ENCODE peak calls at places on chromosomes 2 and 18, in seven cellular contexts. Z is G401; B is stimulated activated CD8-positive, alpha-beta memory T cell treated with anti-CD3 and anti-CD28 coated beads, Interleukin-15, amount 100 ng/mL, for 1 hour; K is SK-MEL-5; M is hippocampal formation; A is GM12892; D is activated CD4-positive, alpha-beta T cell treated with anti-CD3 and anti-CD28 coated beads for 48 hours. G is an unnamed sample.

GRCh38 chr2:110843496-110843895 is 111.1 kb downstream of the ACOXL start:
- DNase-seq in Z (no peak), K (no peak), M (no peak), D (no peak), A (no peak), B (no peak), G (no peak)

GRCh38 chr2:203706403-203706802 is at the start of gene CD28:
- DNase-seq in M (no peak), D (peak), A (peak), B (peak), K (no peak), Z (no peak), G (peak)

GRCh38 chr2:205865794-205866490 is 183.6 kb downstream of the NRP2 start:
- DNase-seq in Z (peak), M (no peak), D (no peak), A (no peak), K (no peak), B (no peak), G (no peak)

GRCh38 chr18:51811883-51812282 is 528.1 kb upstream of the DCC start:
- DNase-seq in A (no peak), B (no peak), D (no peak), M (no peak), Z (no peak), K (no peak), G (no peak)

GRCh38 chr18:2847341-2848144 is 737 bp downstream of the EMILIN2 start:
- DNase-seq in D (peak), K (no peak), A (peak), Z (no peak), B (no peak), M (no peak), G (peak)

GRCh38 chr2:175015340-175015739 is 10.2 kb upstream of the CHN1 start:
- DNase-seq in B (no peak), M (no peak), Z (no peak), K (no peak), A (no peak), D (no peak), G (no peak)

GRCh38 chr18:36711813-36712444 is 116.9 kb downstream of the TPGS2 start:
- DNase-seq in Z (no peak), K (peak), D (no peak), M (no peak), B (no peak), A (no peak), G (no peak)

GRCh38 chr2:18599509-18600254 is 10.3 kb upstream of the NT5C1B start:
- DNase-seq in D (no peak), A (no peak), K (no peak), M (no peak), Z (no peak), B (no peak), G (no peak)

GRCh38 chr2:112941753-112942653 is 31.0 kb downstream of the IL37 start:
- DNase-seq in Z (peak), K (peak), D (peak), B (peak), A (peak), M (peak), G (peak)

GRCh38 chr2:104378853-104379374 is 475.0 kb upstream of the POU3F3 start:
- DNase-seq in M (peak), K (peak), A (no peak), B (no peak), D (peak), Z (peak), G (peak)

GRCh38 chr2:161088658-161089350 is 71.4 kb upstream of the TANK start:
- DNase-seq in Z (no peak), D (no peak), B (no peak), K (no peak), A (no peak), M (no peak), G (no peak)

GRCh38 chr18:80022613-80023012 is 11.6 kb upstream of the RBFA start:
- DNase-seq in Z (no peak), M (no peak), A (no peak), K (peak), B (no peak), D (no peak), G (peak)

GRCh38 chr2:107393516-107393915 is 433.2 kb upstream of the RGPD4 start:
- DNase-seq in K (no peak), Z (no peak), A (no peak), M (no peak), D (no peak), B (no peak), G (no peak)

GRCh38 chr2:228827056-228827455 is 444.0 kb downstream of the PID1 start:
- DNase-seq in B (no peak), A (no peak), M (no peak), Z (no peak), D (no peak), K (no peak), G (no peak)

GRCh38 chr18:48802543-48803428 is 148.0 kb downstream of the SMAD7 start:
- DNase-seq in D (peak), Z (peak), B (no peak), A (no peak), M (peak), K (no peak), G (peak)

GRCh38 chr2:63249146-63249545 is 198.5 kb downstream of the OTX1 start:
- DNase-seq in D (no peak), M (no peak), A (no peak), B (no peak), K (peak), Z (no peak), G (no peak)

GRCh38 chr2:136253288-136254004 is 135.5 kb upstream of the CXCR4 start:
- DNase-seq in M (peak), B (no peak), D (no peak), A (no peak), K (no peak), Z (no peak), G (no peak)

GRCh38 chr18:27887711-27888495 is 289.0 kb downstream of the CDH2 start:
- DNase-seq in B (no peak), Z (no peak), K (no peak), M (no peak), D (no peak), A (no peak), G (no peak)

GRCh38 chr2:111164078-111164477 is 43.4 kb downstream of the BCL2L11 start:
- DNase-seq in D (no peak), A (no peak), M (no peak), Z (no peak), B (no peak), K (no peak), G (no peak)

GRCh38 chr2:75896779-75897366 is 186.2 kb upstream of the GCFC2 start:
- DNase-seq in A (peak), K (peak), M (peak), Z (peak), B (no peak), D (peak), G (no peak)

GRCh38 chr2:40274284-40274683 is 177.6 kb downstream of the SLC8A1 start:
- DNase-seq in K (no peak), A (no peak), B (no peak), Z (no peak), M (no peak), D (no peak), G (no peak)